ENCODE peak calls at places on chromosomes 12 and 14, in six cellular contexts. W, G, H, K, F and Z are unnamed samples.

GRCh38 chr14:91330111-91330696 is 85.7 kb upstream of the GPR68 start:
- DNase-seq in W (no peak), G (no peak), H (no peak), K (no peak), F (no peak), Z (no peak)

GRCh38 chr14:93962701-93963601 is 13.4 kb downstream of the ASB2 start:
- DNase-seq in W (peak), G (no peak), H (no peak), K (no peak), F (no peak), Z (no peak)

GRCh38 chr12:121805171-121805687 is 1.4 kb downstream of the SETD1B start:
- DNase-seq in W (no peak), G (no peak), H (no peak), K (no peak), F (no peak), Z (peak)

GRCh38 chr14:50947446-50947845 is 3.2 kb upstream of the PYGL start:
- DNase-seq in W (no peak), G (peak), H (no peak), K (no peak), F (no peak), Z (no peak)

GRCh38 chr12:12265571-12266388 is 1.1 kb downstream of the LRP6 start:
- DNase-seq in W (no peak), G (no peak), H (no peak), K (no peak), F (no peak), Z (no peak)

GRCh38 chr12:2902287-2902880 is 11.7 kb downstream of the TULP3 start:
- DNase-seq in W (no peak), G (no peak), H (no peak), K (no peak), F (no peak), Z (no peak)

GRCh38 chr12:28110329-28110728 is 79.9 kb upstream of the CCDC91 start:
- DNase-seq in W (no peak), G (no peak), H (no peak), K (no peak), F (no peak), Z (peak)

GRCh38 chr12:113825705-113826104 is 140.4 kb downstream of the RBM19 start:
- DNase-seq in W (no peak), G (no peak), H (no peak), K (no peak), F (no peak), Z (peak)

GRCh38 chr12:64633940-64634337 is 23.6 kb downstream of the RASSF3 start:
- DNase-seq in W (no peak), G (peak), H (no peak), K (no peak), F (no peak), Z (no peak)

GRCh38 chr12:38711055-38711454 is 194.3 kb downstream of the CPNE8 start:
- DNase-seq in W (peak), G (peak), H (no peak), K (no peak), F (no peak), Z (no peak)

GRCh38 chr12:52278931-52279682 is 4.7 kb downstream of the KRT86 start:
- DNase-seq in W (no peak), G (peak), H (peak), K (peak), F (peak), Z (peak)

GRCh38 chr12:848519-849191 is 96.3 kb downstream of the WNK1 start:
- DNase-seq in W (no peak), G (no peak), H (no peak), K (no peak), F (no peak), Z (no peak)

GRCh38 chr14:70622111-70622712 is 19.5 kb upstream of the TTC9 start:
- DNase-seq in W (no peak), G (peak), H (peak), K (peak), F (no peak), Z (peak)

GRCh38 chr14:82422186-82422585 is 888.5 kb upstream of the SEL1L start:
- DNase-seq in W (no peak), G (no peak), H (no peak), K (no peak), F (no peak), Z (no peak)

GRCh38 chr12:14774944-14775651 is 28.2 kb downstream of the WBP11 start:
- DNase-seq in W (no peak), G (no peak), H (no peak), K (peak), F (no peak), Z (no peak)

GRCh38 chr12:47577213-47577612 is 128.6 kb downstream of the RPAP3 start:
- DNase-seq in W (no peak), G (no peak), H (no peak), K (no peak), F (no peak), Z (no peak)

GRCh38 chr12:29673346-29673745 is 110.4 kb downstream of the TMTC1 start:
- DNase-seq in W (no peak), G (no peak), H (no peak), K (no peak), F (no peak), Z (no peak)

GRCh38 chr12:11687538-11687937 is 38.1 kb downstream of the ETV6 start:
- DNase-seq in W (no peak), G (peak), H (no peak), K (no peak), F (no peak), Z (no peak)

GRCh38 chr14:21467620-21468019 is 9.1 kb downstream of the RAB2B start:
- DNase-seq in W (no peak), G (no peak), H (no peak), K (no peak), F (no peak), Z (no peak)

GRCh38 chr14:75153295-75153694 is 23.1 kb downstream of the TMED10 start:
- DNase-seq in W (no peak), G (no peak), H (no peak), K (no peak), F (no peak), Z (no peak)

GRCh38 chr12:104411826-104412626 is 44.7 kb upstream of the CHST11 start:
- DNase-seq in W (no peak), G (no peak), H (no peak), K (no peak), F (peak), Z (peak)

GRCh38 chr14:72818998-72819397 is 74.9 kb downstream of the DPF3 start:
- DNase-seq in W (no peak), G (no peak), H (no peak), K (no peak), F (no peak), Z (no peak)

GRCh38 chr12:41141076-41141475 is 47.0 kb upstream of the PDZRN4 start:
- DNase-seq in W (no peak), G (no peak), H (no peak), K (no peak), F (no peak), Z (no peak)

GRCh38 chr14:52112336-52113018 is 43.6 kb upstream of the NID2 start:
- DNase-seq in W (no peak), G (no peak), H (no peak), K (no peak), F (no peak), Z (no peak)

GRCh38 chr12:47178014-47178413 is 98.3 kb upstream of the AMIGO2 start:
- DNase-seq in W (no peak), G (no peak), H (no peak), K (no peak), F (no peak), Z (no peak)

GRCh38 chr12:50132505-50133135 is 20.6 kb downstream of the COX14 start:
- DNase-seq in W (no peak), G (peak), H (no peak), K (no peak), F (no peak), Z (peak)

GRCh38 chr12:50121636-50122035 is 9.6 kb downstream of the COX14 start:
- DNase-seq in W (no peak), G (no peak), H (no peak), K (no peak), F (no peak), Z (no peak)

GRCh38 chr12:50129297-50129696 is 17.3 kb downstream of the COX14 start:
- DNase-seq in W (no peak), G (no peak), H (no peak), K (no peak), F (no peak), Z (no peak)

DNA sequence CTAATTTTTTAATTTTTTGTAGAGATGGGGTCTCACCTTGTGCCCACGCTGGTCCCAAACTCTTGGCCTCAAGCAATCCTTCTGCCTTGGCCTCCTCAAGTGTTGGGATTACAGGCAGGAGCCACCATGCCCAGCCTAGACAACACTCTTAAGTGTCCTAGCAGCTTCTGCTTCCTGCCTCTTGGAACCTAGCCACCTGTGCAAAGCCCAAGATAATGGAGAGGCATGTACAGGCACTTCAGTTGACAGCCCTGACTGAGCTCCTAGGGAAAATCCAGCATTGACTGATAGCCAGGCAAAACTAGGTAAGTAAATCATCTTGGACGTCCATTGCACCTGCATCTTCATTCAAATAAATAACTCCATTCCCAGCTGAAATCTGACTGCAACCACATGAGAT is 15.5 kb downstream of the COX14 start:
- DNase-seq in W (no peak), G (no peak), H (no peak), K (no peak), F (no peak), Z (no peak)
- TF ChIP-seq JUND in W (no peak), G (no peak), H (no peak), K (no peak), F (no peak), Z (no peak)

GRCh38 chr12:94141892-94142291 is 6.5 kb upstream of the PLXNC1 start:
- DNase-seq in W (no peak), G (no peak), H (no peak), K (no peak), F (no peak), Z (no peak)

GRCh38 chr12:94143444-94143843 is 4.9 kb upstream of the PLXNC1 start:
- DNase-seq in W (no peak), G (no peak), H (no peak), K (peak), F (no peak), Z (no peak)

GRCh38 chr12:94139816-94140215 is 8.6 kb upstream of the PLXNC1 start:
- DNase-seq in W (no peak), G (no peak), H (no peak), K (no peak), F (no peak), Z (no peak)

GRCh38 chr12:94141004-94141764 is 7.2 kb upstream of the PLXNC1 start:
- DNase-seq in W (no peak), G (no peak), H (no peak), K (peak), F (no peak), Z (no peak)

GRCh38 chr12:94140556-94140955 is 7.8 kb upstream of the PLXNC1 start:
- DNase-seq in W (no peak), G (peak), H (peak), K (peak), F (peak), Z (peak)
- TF ChIP-seq JUND in W (no peak), G (no peak), H (no peak), K (no peak), F (no peak), Z (no peak)

GRCh38 chr14:20294636-20295035 is 11.1 kb downstream of the TTC5 start:
- DNase-seq in W (no peak), G (no peak), H (no peak), K (no peak), F (no peak), Z (no peak)

GRCh38 chr14:20295067-20295466 is 10.7 kb downstream of the TTC5 start:
- DNase-seq in W (peak), G (no peak), H (no peak), K (no peak), F (no peak), Z (no peak)
- TF ChIP-seq JUND in W (no peak), G (no peak), H (no peak), K (no peak), F (no peak), Z (no peak)

DNA sequence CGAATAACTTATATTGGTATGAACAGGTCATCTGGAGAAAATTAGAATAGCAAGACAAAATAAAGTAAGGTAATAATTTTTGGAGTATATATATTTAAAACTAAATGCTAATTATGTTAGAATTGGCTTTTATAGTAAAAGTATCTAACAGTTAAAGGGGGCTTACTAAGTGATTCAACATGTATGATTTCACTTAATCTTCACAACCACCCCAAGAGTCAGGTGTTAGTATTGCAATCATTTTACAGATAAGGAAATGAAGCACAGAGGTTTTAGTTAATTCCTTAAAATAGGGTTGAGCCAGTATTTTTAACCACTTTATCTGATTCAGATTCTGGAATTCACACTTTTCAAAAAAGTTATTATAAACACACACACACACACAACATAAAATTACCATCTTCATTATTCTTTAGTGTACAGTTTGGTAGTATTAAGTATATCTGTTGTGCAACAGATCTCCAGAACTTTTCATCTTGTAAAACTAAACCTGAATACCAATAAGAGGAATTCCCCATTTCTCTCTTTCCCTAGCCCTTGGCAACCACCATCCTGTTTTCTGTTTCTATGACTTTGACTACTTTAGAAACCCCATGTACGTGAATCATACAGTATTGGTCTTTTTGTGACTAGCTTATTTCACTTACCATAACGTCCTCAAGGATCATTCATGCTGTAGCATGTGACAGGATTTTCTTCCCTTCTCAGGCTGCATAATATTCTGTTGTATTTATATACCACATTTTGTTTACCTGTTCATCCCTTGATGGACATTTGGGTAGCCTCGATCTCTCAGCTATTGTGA is 12.5 kb downstream of the A2M start:
- DNase-seq in W (no peak), G (no peak), H (no peak), K (no peak), F (no peak), Z (no peak)
- TF ChIP-seq JUND in W (no peak), G (no peak), H (no peak), K (no peak), F (no peak), Z (no peak)

GRCh38 chr12:124681779-124682391 is 114.5 kb upstream of the NCOR2 start:
- DNase-seq in W (no peak), G (peak), H (no peak), K (no peak), F (no peak), Z (no peak)
- TF ChIP-seq JUND in W (no peak), G (no peak), H (no peak), K (no peak), F (no peak), Z (no peak)

GRCh38 chr12:85016423-85016822 is 19.7 kb downstream of the TSPAN19 start:
- DNase-seq in W (no peak), G (peak), H (peak), K (no peak), F (no peak), Z (no peak)
- TF ChIP-seq JUND in W (no peak), G (no peak), H (peak), K (no peak), F (no peak), Z (no peak)